ENCODE peak calls at places on chromosomes 7 and 10, in seven cellular contexts. B is SK-N-SH, K is K562, X is HCT116, H is GM12878, N is H1, G is HepG2. E is an unnamed sample.

GRCh38 chr10:99809481-99809880 is 27.0 kb downstream of the ABCC2 start:
- DNase-seq in G (no peak), K (no peak), B (no peak), X (no peak), H (no peak), N (no peak), E (no peak)

GRCh38 chr7:39609084-39609461 is 14.3 kb upstream of the RALA start:
- DNase-seq in N (no peak), K (no peak), B (peak), X (no peak), H (no peak), G (no peak), E (no peak)

GRCh38 chr7:99000904-99001442 is 122.6 kb downstream of the TRRAP start:
- DNase-seq in K (no peak), X (no peak), B (no peak), G (no peak), N (no peak), H (no peak), E (no peak)

GRCh38 chr7:151863386-151864079 is 13.4 kb downstream of the PRKAG2 start:
- DNase-seq in G (peak), H (no peak), X (no peak), N (no peak), B (no peak), K (peak), E (no peak)

GRCh38 chr10:118467200-118467599 is 125.1 kb upstream of the FAM204A start:
- DNase-seq in H (no peak), N (no peak), B (no peak), K (no peak), X (no peak), G (no peak), E (no peak)

GRCh38 chr10:43380610-43381222 is 9.3 kb downstream of the FXYD4 start:
- DNase-seq in G (no peak), B (peak), N (no peak), K (peak), X (peak), H (no peak), E (no peak)

GRCh38 chr10:15472431-15473400 is 101.6 kb upstream of the FAM171A1 start:
- DNase-seq in K (no peak), B (no peak), N (peak), X (no peak), H (no peak), G (no peak), E (peak)

GRCh38 chr10:131020775-131021174 is 290.7 kb downstream of the TCERG1L start:
- DNase-seq in N (no peak), H (no peak), B (no peak), K (no peak), X (no peak), G (no peak), E (no peak)

GRCh38 chr10:72630144-72630543 is 4.3 kb upstream of the MICU1 start:
- DNase-seq in B (no peak), H (no peak), K (no peak), N (no peak), X (no peak), G (no peak), E (no peak)

GRCh38 chr7:74371381-74372059 is 82.2 kb upstream of the GTF2IRD1 start:
- DNase-seq in K (peak), X (peak), G (no peak), B (no peak), H (no peak), N (no peak), E (no peak)

GRCh38 chr7:116971869-116972268 is 18.6 kb downstream of the ST7 start:
- DNase-seq in H (no peak), G (no peak), K (peak), X (no peak), N (no peak), B (no peak), E (no peak)

GRCh38 chr7:55185941-55186609 is 167.3 kb downstream of the EGFR start:
- DNase-seq in X (peak), K (peak), H (no peak), B (no peak), N (no peak), G (peak), E (no peak)

GRCh38 chr10:130174343-130174742 is 38.2 kb downstream of the GLRX3 start:
- DNase-seq in K (no peak), G (no peak), X (no peak), B (no peak), H (no peak), N (no peak), E (no peak)

GRCh38 chr7:41313171-41313570 is 389.7 kb downstream of the INHBA start:
- DNase-seq in K (no peak), X (no peak), H (no peak), N (no peak), B (no peak), G (no peak), E (no peak)

DNA sequence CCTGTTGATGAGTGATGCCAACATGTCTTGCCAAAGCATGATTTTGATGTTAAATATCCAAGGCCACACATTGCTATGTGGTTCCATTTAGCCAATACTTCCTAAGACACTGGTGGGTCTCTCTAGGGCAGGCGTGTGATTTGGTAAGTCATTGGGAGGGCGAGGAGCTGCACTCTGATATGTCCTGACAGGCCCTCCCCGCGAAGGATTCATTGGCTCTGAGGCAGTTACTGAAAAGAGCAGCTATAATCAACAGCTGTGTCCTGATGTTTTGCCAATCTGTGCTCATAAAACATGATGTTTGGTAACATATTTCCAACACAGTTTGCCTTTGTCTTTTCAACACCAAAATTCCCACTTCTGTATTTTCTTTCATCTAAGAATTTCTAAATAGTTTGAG is 646.7 kb downstream of the PARD3 start:
- DNase-seq in B (no peak), N (no peak), X (no peak), K (no peak), H (no peak), G (no peak), E (no peak)
- TF ChIP-seq YY1 in B (no peak), N (no peak), X (no peak), K (no peak), H (no peak), G (no peak), E (no peak)

GRCh38 chr7:159031750-159032149 is 112.9 kb downstream of the VIPR2 start:
- DNase-seq in X (no peak), H (no peak), B (no peak), G (no peak), N (no peak), K (no peak), E (no peak)
- TF ChIP-seq YY1 in X (no peak), H (no peak), B (no peak), G (no peak), N (no peak), K (no peak), E (no peak)

GRCh38 chr10:66931340-66931948 is 5.6 kb downstream of the LRRTM3 start:
- DNase-seq in N (no peak), K (peak), G (peak), X (peak), H (peak), B (peak), E (peak)
- TF ChIP-seq YY1 in N (no peak), K (no peak), G (no peak), X (no peak), H (no peak), B (no peak), E (no peak)

GRCh38 chr10:132422931-132423813 is 26.2 kb downstream of the PWWP2B start:
- DNase-seq in G (no peak), K (no peak), H (no peak), B (no peak), N (no peak), X (no peak), E (no peak)
- TF ChIP-seq YY1 in G (no peak), K (no peak), H (no peak), B (no peak), N (no peak), X (no peak), E (no peak)

DNA sequence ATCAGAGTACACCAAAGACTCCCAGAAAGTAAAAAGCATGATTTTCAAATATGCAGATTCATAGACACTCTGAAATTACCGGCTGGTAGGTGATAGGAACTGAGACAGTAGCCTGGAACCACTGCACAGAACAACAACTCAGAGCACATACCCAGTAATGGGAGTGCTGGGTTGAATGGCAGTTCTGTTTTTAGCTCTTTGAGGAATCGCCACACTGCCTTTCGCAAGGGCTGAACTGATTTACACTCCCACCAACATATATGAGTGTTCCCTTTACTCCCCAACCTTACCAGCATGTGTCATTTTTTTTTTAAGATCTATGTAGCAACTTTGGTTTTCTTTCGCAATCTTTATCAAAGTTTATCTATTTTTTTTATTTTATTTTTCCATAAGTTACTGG is 358.9 kb downstream of the CALN1 start:
- DNase-seq in B (no peak), K (no peak), G (no peak), X (no peak), N (no peak), H (no peak), E (no peak)
- TF ChIP-seq YY1 in B (no peak), K (no peak), G (no peak), X (no peak), N (no peak), H (no peak), E (no peak)

GRCh38 chr7:101728888-101729883 is 88.2 kb upstream of the CUX1 start:
- DNase-seq in G (peak), N (no peak), B (no peak), X (peak), K (peak), H (no peak), E (no peak)
- TF ChIP-seq YY1 in G (no peak), N (no peak), B (no peak), X (peak), K (peak), H (no peak), E (no peak)

DNA sequence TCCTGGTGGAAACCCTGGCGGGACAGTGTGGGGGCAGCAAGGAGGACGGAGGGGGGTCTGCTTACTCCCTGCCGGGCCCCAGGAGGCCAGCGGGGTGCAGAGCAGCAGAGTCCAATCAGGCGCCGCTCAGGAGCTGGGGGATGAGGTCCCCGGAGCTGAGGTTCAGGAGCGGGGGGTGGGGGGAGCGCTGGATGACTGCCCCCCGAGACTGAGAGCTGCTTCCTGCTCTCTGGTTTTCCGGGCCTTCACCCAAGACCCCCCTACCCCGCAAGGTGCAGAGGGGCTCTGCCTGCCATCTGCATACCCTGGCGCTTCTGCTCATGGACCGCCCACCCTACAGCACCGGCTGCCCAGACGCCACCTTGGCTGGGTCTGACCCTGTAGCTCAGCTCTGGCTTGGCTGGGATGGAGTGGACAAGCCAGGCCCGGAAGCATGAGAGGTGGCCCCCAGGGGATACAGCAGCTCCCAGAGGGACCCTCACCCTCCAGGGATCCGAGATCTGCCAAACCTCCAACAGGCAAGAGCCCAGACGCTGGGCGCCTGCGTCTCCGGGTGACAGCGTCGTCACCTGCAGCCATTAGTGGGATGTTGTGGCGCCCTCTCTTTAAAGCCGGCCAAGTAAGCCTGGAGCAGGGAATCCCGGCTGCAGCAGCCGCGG is 923 bp downstream of the KNDC1 start:
- DNase-seq in N (no peak), X (no peak), B (peak), H (no peak), K (no peak), G (no peak), E (no peak)
- TF ChIP-seq YY1 in N (no peak), X (no peak), B (no peak), H (no peak), K (no peak), G (no peak), E (no peak)

DNA sequence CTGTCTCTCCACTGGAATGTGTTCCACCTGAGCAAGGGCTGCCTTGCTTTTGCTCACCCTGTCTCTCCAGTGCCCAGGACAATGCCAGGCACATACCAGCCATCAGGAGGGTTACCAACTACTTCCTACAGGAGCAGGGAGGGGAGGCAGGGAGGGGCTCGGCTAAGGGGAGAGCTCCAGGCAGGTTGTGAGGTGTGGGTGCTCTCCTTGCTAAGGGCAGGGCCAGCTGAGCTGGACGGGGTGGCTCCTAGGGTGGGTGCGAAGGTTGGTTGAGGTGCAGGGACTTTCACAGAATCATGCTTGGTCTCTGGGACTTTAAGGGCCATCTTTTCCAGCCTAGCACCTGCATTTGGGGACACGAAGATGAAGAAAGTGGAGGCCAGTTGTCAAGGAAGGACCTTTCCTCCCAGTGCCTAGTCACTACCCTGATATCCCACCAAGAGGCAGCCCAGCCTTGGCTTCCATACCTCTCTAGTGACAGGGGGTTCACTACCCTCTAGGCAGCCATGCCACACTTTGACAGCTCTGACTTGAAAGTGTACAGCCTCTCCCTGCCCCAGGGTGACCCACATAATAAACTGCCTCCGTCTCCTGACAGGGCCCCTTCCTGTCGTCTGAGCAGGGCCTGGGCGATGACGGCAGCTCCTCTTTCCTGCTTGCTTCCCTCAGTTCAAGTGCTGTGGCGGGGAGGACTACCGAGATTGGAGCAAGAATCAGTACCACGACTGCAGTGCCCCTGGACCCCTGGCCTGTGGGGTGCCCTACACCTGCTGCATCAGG is 46.5 kb downstream of the TSPAN15 start:
- DNase-seq in K (no peak), H (no peak), G (no peak), N (no peak), B (no peak), X (no peak), E (no peak)
- TF ChIP-seq YY1 in K (no peak), H (no peak), G (no peak), N (no peak), B (no peak), X (no peak), E (no peak)

GRCh38 chr7:14817829-14818228 is 84.7 kb downstream of the DGKB start:
- DNase-seq in X (no peak), H (no peak), N (no peak), K (no peak), B (no peak), G (no peak), E (no peak)
- TF ChIP-seq YY1 in X (no peak), H (no peak), N (no peak), K (no peak), B (no peak), G (no peak), E (no peak)

DNA sequence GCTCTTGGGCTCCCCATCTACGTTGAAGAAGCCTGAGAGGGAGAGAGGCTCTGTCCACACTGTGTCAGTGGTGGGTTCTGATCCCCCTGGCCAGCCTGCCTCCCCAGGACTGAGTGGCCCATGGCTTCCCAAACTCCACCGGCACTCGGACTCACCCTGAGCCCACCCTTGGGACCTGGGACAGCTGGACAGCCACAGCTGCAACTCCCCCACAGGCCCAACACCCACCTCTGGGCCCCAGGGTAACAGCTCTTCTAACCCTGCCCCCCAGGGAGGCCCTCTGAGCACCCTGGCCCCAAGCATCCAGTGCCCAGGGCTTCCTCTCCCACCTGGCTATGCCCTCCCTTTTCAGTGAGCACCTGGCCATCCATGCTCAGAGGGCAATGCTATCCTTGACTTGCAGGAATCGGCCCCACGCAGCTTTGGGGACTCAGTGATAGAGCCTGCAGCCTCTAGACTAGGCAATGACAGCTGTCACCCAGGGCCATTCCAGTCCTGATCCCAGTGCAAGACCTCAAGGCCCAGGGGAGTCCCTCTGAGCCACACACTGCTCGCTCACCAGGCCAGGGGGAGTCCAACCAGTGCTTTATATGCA is 17.9 kb downstream of the OGDHL start:
- DNase-seq in H (no peak), K (no peak), B (peak), N (no peak), X (no peak), G (no peak), E (no peak)
- TF ChIP-seq YY1 in H (no peak), K (no peak), B (no peak), N (no peak), X (no peak), G (no peak), E (no peak)